ENCODE peak calls at places on chromosomes 1 and 21, in seven cellular contexts. N is fibroblast of the aortic adventitia, Y is HFF-Myc, C is OCI-LY7, U is tibial nerve, M is GM12878, B is cardiac muscle cell. G is an unnamed sample.

GRCh38 chr21:34881894-34882371 is 167.2 kb downstream of the RUNX1 start:
- DNase-seq in N (peak), Y (no peak), C (no peak), U (no peak), M (no peak), B (no peak), G (no peak)

GRCh38 chr1:180484490-180484889 is 17.9 kb downstream of the ACBD6 start:
- DNase-seq in N (no peak), Y (no peak), C (no peak), U (no peak), M (no peak), B (no peak), G (no peak)

GRCh38 chr21:36656138-36656537 is 42.8 kb upstream of the SIM2 start:
- DNase-seq in N (no peak), Y (no peak), C (no peak), U (no peak), M (no peak), B (no peak), G (no peak)

GRCh38 chr1:181469829-181470228 is 13.5 kb upstream of the CACNA1E start:
- DNase-seq in N (peak), Y (no peak), C (no peak), U (no peak), M (no peak), B (peak), G (no peak)

GRCh38 chr1:117886101-117886795 is 43.2 kb downstream of the GDAP2 start:
- DNase-seq in N (peak), Y (peak), C (no peak), U (no peak), M (no peak), B (no peak), G (no peak)

GRCh38 chr1:230270185-230270939 is 155.8 kb downstream of the PGBD5 start:
- DNase-seq in N (peak), Y (no peak), C (peak), U (no peak), M (peak), B (no peak), G (no peak)

GRCh38 chr1:107138767-107139445 is 1.9 kb upstream of the NTNG1 start:
- DNase-seq in N (no peak), Y (no peak), C (no peak), U (no peak), M (no peak), B (no peak), G (no peak)

GRCh38 chr1:91765293-91765692 is 120.7 kb downstream of the TGFBR3 start:
- DNase-seq in N (no peak), Y (no peak), C (no peak), U (no peak), M (no peak), B (no peak), G (no peak)

GRCh38 chr1:99647460-99647859 is 1.5 kb downstream of the PALMD start:
- DNase-seq in N (no peak), Y (no peak), C (no peak), U (no peak), M (no peak), B (no peak), G (no peak)

GRCh38 chr1:99646885-99647284 is 972 bp downstream of the PALMD start:
- DNase-seq in N (no peak), Y (no peak), C (no peak), U (no peak), M (no peak), B (no peak), G (no peak)

GRCh38 chr1:99650021-99650420 is 4.1 kb downstream of the PALMD start:
- DNase-seq in N (no peak), Y (no peak), C (no peak), U (no peak), M (no peak), B (no peak), G (no peak)

GRCh38 chr1:99645699-99646531 is at the start of gene PALMD:
- DNase-seq in N (no peak), Y (no peak), C (no peak), U (peak), M (no peak), B (peak), G (no peak)

DNA sequence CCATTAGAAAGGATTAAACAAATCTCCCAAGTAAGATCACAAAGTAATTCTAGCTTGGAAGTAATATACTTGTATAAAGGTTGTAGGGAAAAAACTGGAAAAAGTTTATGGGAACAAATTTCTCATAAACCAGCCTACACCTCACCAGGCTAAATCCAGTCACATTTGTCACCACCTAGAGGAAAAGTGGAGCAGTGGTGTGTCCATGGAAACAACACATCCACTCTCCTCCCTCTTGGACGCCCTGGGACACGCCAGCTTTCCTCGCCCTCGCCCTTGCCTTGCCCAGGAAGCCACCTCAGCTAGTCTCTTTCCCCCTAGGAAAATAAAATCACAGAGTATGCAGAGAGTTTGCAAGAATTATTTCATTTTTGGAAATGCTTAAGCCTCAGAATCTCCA is 2.2 kb downstream of the PALMD start:
- DNase-seq in N (no peak), Y (no peak), C (no peak), U (no peak), M (no peak), B (no peak), G (no peak)
- TF ChIP-seq CTCF in N (no peak), Y (no peak), C (peak), U (peak), M (no peak), B (no peak), G (no peak)

GRCh38 chr1:245041058-245041698 is 113.6 kb upstream of the KIF26B start:
- DNase-seq in N (no peak), Y (no peak), C (no peak), U (no peak), M (no peak), B (no peak), G (no peak)

GRCh38 chr1:245043617-245043952 is 111.2 kb upstream of the KIF26B start:
- DNase-seq in N (peak), Y (no peak), C (no peak), U (no peak), M (no peak), B (peak), G (no peak)

GRCh38 chr1:245046310-245046709 is 108.5 kb upstream of the KIF26B start:
- DNase-seq in N (no peak), Y (no peak), C (no peak), U (no peak), M (no peak), B (no peak), G (no peak)

GRCh38 chr1:245046764-245047163 is 108.0 kb upstream of the KIF26B start:
- DNase-seq in N (no peak), Y (no peak), C (no peak), U (no peak), M (no peak), B (peak), G (no peak)

GRCh38 chr1:245045087-245045881 is 109.5 kb upstream of the KIF26B start:
- DNase-seq in N (peak), Y (no peak), C (no peak), U (no peak), M (no peak), B (peak), G (no peak)
- H3K4me3 ChIP-seq in N (no peak), Y (no peak), C (no peak), U (peak), M (no peak), B (no peak), G (no peak)

DNA sequence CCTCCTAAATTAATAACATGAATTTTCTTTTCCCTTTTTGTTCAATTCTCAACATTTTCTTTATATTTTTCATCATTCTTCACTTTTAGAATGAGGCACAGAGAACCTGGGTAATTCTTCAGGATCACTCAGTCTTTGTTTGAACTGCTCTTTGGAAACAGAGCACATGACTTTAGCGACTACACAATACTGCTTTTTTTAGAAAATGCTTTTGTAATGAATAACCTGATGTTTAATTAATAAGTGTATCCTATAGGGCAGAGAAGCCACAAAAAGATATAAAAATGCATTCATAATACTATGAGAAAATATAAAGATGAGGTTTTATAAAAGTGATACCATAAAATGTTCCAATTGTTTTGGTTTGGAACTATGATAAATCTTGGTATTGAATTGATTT is 77.8 kb downstream of the LRRC7 start:
- DNase-seq in N (no peak), Y (no peak), C (no peak), U (no peak), M (no peak), B (no peak), G (no peak)
- TF ChIP-seq CTCF in N (no peak), Y (no peak), C (no peak), U (no peak), M (no peak), B (no peak), G (no peak)

DNA sequence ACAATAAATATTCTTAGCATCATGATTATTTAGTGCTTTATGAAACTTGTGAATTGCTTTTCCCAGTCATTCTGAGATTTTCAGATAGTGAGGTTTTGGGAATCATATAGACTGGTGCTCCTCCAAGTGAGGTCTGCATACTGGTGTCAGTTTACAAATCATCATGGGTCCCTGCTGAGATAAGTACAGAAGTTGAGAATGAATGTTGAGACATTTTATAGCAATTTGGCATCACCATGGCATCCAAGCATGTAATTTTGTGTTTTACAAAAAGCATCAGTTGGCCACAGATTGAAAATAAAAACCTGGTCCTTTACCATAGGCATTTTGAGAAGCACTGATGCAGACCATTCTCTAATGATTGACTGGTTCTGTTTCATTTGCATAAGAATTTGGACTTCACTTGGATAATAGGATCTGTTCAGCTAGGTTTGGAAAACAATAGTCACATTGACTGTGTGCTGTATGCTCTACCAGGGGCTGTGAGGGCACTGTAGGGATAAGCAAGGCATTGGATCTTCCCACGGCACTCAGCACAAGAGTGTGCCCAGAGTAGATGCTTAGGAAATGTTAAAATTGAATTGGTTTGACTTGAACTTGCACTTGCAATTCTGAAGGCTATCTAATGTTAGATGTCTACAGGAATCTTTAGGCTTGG is 79.0 kb upstream of the JUN start:
- DNase-seq in N (no peak), Y (no peak), C (no peak), U (no peak), M (no peak), B (no peak), G (no peak)
- H3K4me3 ChIP-seq in N (no peak), Y (no peak), C (no peak), U (no peak), M (no peak), B (no peak), G (no peak)

GRCh38 chr1:50419192-50419906 is 3.9 kb downstream of the DMRTA2 start:
- DNase-seq in N (no peak), Y (no peak), C (no peak), U (no peak), M (no peak), B (no peak), G (no peak)
- TF ChIP-seq CTCF in N (peak), Y (peak), C (no peak), U (no peak), M (no peak), B (no peak), G (no peak)

GRCh38 chr1:178407215-178407614 is 89.5 kb downstream of the CLEC20A start:
- DNase-seq in N (no peak), Y (no peak), C (no peak), U (no peak), M (no peak), B (no peak), G (no peak)

GRCh38 chr1:178411756-178412399 is 84.9 kb downstream of the CLEC20A start:
- DNase-seq in N (no peak), Y (no peak), C (no peak), U (no peak), M (no peak), B (no peak), G (no peak)

GRCh38 chr1:178412400-178412770 is 84.4 kb downstream of the CLEC20A start:
- DNase-seq in N (peak), Y (no peak), C (no peak), U (no peak), M (no peak), B (no peak), G (peak)

GRCh38 chr1:178408869-178409268 is 87.9 kb downstream of the CLEC20A start:
- DNase-seq in N (no peak), Y (no peak), C (no peak), U (no peak), M (no peak), B (no peak), G (no peak)

DNA sequence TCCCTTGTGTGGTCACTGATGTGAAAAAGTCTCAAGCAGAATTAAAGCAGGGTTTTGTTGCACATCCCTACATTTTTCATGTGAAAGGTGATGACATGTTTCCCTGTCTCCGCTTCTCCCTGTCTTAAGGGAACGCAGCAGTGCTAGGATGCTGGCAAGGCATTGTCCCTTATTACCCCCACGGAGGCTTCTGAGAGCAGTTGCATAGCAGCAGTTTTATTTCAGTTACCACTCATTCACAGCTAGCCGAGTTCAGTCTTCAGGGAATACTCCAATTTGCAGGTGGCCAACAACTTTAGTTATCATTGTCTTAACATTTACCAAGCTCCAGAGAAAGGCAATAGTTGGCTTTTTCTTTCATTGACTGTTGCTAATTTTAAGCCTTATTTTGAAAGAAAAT is 89.1 kb downstream of the CLEC20A start:
- DNase-seq in N (no peak), Y (no peak), C (no peak), U (no peak), M (no peak), B (peak), G (no peak)
- H3K4me3 ChIP-seq in N (no peak), Y (no peak), C (no peak), U (no peak), M (no peak), B (no peak), G (no peak)

DNA sequence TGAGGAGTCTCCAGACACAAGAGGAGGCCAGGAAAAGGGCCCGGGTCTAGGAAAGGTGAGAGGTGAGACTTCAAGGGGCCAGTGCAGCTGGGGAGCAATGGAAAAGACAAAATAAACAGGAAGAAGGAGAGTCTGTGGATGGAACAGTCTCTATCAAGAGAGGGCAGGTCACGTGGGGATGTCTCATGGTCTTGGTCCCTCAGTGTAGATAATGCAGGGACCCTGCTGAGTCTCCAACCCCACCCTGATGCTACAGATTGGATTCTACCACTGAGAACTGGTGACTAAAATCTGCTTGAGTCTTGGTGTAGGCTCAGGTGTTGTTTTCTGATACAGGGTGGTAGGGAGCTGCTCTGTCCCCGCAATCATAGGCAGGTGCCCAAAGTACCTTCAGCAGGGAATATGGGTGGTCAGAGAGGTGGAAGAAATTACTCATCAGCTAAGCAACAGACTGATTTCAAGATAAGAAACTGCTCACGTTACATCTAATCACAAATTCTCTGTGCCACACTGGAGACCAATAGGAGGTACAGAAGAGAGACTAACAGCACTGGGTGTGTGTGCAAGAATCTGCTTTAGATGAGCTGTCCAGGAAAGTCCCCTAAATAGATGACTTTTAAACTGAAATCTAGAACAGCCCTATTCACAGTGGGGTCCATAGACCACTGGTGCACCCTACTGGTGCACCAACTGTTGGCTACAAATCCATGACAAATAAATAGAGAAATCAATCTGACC is 101.5 kb upstream of the TLR5 start:
- DNase-seq in N (peak), Y (no peak), C (no peak), U (no peak), M (peak), B (no peak), G (no peak)
- TF ChIP-seq CTCF in N (no peak), Y (no peak), C (peak), U (no peak), M (peak), B (peak), G (peak)

GRCh38 chr1:25564777-25565176 is 21.4 kb downstream of the LDLRAP1 start:
- DNase-seq in N (no peak), Y (no peak), C (no peak), U (no peak), M (no peak), B (no peak), G (no peak)
- H3K4me3 ChIP-seq in N (no peak), Y (no peak), C (peak), U (no peak), M (no peak), B (no peak), G (no peak)

GRCh38 chr1:167083066-167083682 is 7.0 kb downstream of the GPA33 start:
- DNase-seq in N (no peak), Y (no peak), C (no peak), U (no peak), M (no peak), B (peak), G (no peak)
- TF ChIP-seq CTCF in N (no peak), Y (no peak), C (no peak), U (no peak), M (no peak), B (no peak), G (no peak)

GRCh38 chr1:44013949-44014348 is 17.3 kb downstream of the SLC6A9 start:
- DNase-seq in N (no peak), Y (no peak), C (no peak), U (no peak), M (no peak), B (no peak), G (no peak)

GRCh38 chr1:44014365-44015104 is 16.7 kb downstream of the SLC6A9 start:
- DNase-seq in N (no peak), Y (no peak), C (no peak), U (no peak), M (no peak), B (no peak), G (no peak)

GRCh38 chr1:44012411-44012810 is 18.9 kb downstream of the SLC6A9 start:
- DNase-seq in N (no peak), Y (no peak), C (no peak), U (no peak), M (no peak), B (no peak), G (no peak)

GRCh38 chr1:44010935-44011610 is 19.7 kb downstream of the CCDC24 start:
- DNase-seq in N (no peak), Y (no peak), C (no peak), U (no peak), M (no peak), B (no peak), G (no peak)

GRCh38 chr1:44012941-44013609 is 18.2 kb downstream of the SLC6A9 start:
- DNase-seq in N (no peak), Y (no peak), C (no peak), U (no peak), M (no peak), B (no peak), G (no peak)
- H3K4me3 ChIP-seq in N (no peak), Y (no peak), C (no peak), U (no peak), M (no peak), B (no peak), G (no peak)